ENCODE peak calls at places on chromosomes 11 and 22, in five cellular contexts. C, R, H, U and J are unnamed samples.

GRCh38 chr11:44564653-44565007 is 833 bp upstream of the CD82 start:
- DNase-seq in C (no peak), R (peak), U (peak), H (peak), J (peak)

GRCh38 chr11:3615998-3616397 is 25.8 kb downstream of the ART5 start:
- DNase-seq in C (no peak), R (no peak), H (no peak), U (no peak), J (peak)

GRCh38 chr11:65355013-65355775 is 643 bp downstream of the TIGD3 start:
- DNase-seq in U (no peak), H (peak), C (no peak), R (no peak), J (peak)

GRCh38 chr11:29261831-29262230 is 755.0 kb downstream of the KCNA4 start:
- DNase-seq in C (no peak), H (no peak), U (no peak), R (no peak), J (no peak)

GRCh38 chr11:95500466-95500865 is 269.5 kb upstream of the SESN3 start:
- DNase-seq in C (no peak), R (no peak), H (no peak), U (no peak), J (no peak)

GRCh38 chr11:45644981-45645889 is 20.2 kb downstream of the CHST1 start:
- DNase-seq in C (no peak), R (no peak), U (no peak), H (no peak), J (no peak)

GRCh38 chr11:107018274-107018901 is at the start of gene GUCY1A2:
- DNase-seq in H (no peak), U (peak), R (peak), C (peak), J (peak)

GRCh38 chr11:128738942-128739341 is 45.1 kb downstream of the FLI1 start:
- DNase-seq in R (no peak), H (no peak), U (no peak), C (no peak), J (no peak)

GRCh38 chr11:117126223-117126965 is 17.7 kb upstream of the PAFAH1B2 start:
- DNase-seq in R (no peak), H (no peak), U (no peak), C (peak), J (no peak)

GRCh38 chr22:19822301-19823117 is 32.2 kb downstream of the GNB1L start:
- DNase-seq in U (no peak), H (no peak), C (no peak), R (no peak), J (no peak)